ENCODE peak calls at places on chromosomes 6 and 20, in five cellular contexts. S, E, B, T and P are unnamed samples.

GRCh38 chr6:152563182-152563581 is 74.0 kb downstream of the SYNE1 start:
- DNase-seq in S (no peak), E (no peak), B (no peak), T (no peak), P (no peak)

GRCh38 chr20:30599990-30600389 is 657.5 kb upstream of the DEFB115 start:
- DNase-seq in S (no peak), E (no peak), B (no peak), T (no peak), P (no peak)

GRCh38 chr6:159307246-159307790 is 138.1 kb downstream of the FNDC1 start:
- DNase-seq in S (no peak), E (no peak), B (no peak), T (peak), P (no peak)

GRCh38 chr6:149046822-149047246 is 270.7 kb upstream of the TAB2 start:
- DNase-seq in S (no peak), E (no peak), B (no peak), T (no peak), P (no peak)

GRCh38 chr6:142378138-142378875 is 76.5 kb downstream of the ADGRG6 start:
- DNase-seq in S (peak), E (peak), B (no peak), T (peak), P (peak)

GRCh38 chr6:101626264-101626663 is 232.8 kb downstream of the GRIK2 start:
- DNase-seq in S (no peak), E (no peak), B (peak), T (no peak), P (no peak)

GRCh38 chr20:60055740-60056139 is 97.5 kb downstream of the CDH26 start:
- DNase-seq in S (peak), E (no peak), B (no peak), T (peak), P (no peak)

GRCh38 chr20:44802702-44803101 is 7.6 kb downstream of the RIMS4 start:
- DNase-seq in S (no peak), E (no peak), B (no peak), T (no peak), P (no peak)

GRCh38 chr6:81800666-81801065 is 48.2 kb upstream of the TENT5A start:
- DNase-seq in S (peak), E (no peak), B (no peak), T (no peak), P (no peak)

GRCh38 chr6:145271601-145272000 is 463.7 kb downstream of the EPM2A start:
- DNase-seq in S (no peak), E (no peak), B (no peak), T (no peak), P (no peak)

GRCh38 chr6:1237636-1238035 is 74.3 kb upstream of the FOXQ1 start:
- DNase-seq in S (no peak), E (no peak), B (no peak), T (no peak), P (no peak)

GRCh38 chr6:100426241-100426640 is 38.5 kb downstream of the SIM1 start:
- DNase-seq in S (no peak), E (no peak), B (no peak), T (no peak), P (no peak)

GRCh38 chr6:154638369-154638768 is 94.8 kb upstream of the SCAF8 start:
- DNase-seq in S (no peak), E (no peak), B (no peak), T (peak), P (peak)

GRCh38 chr6:29875257-29875656 is 47.6 kb downstream of the HLA-G start:
- DNase-seq in S (no peak), E (no peak), B (no peak), T (no peak), P (no peak)

GRCh38 chr20:37042986-37043972 is 52.5 kb downstream of the RBL1 start:
- DNase-seq in S (peak), E (no peak), B (no peak), T (no peak), P (no peak)

GRCh38 chr6:5435449-5435848 is 174.1 kb downstream of the FARS2 start:
- DNase-seq in S (no peak), E (no peak), B (no peak), T (peak), P (peak)

GRCh38 chr6:72446427-72446826 is 175.4 kb upstream of the KCNQ5 start:
- DNase-seq in S (peak), E (no peak), B (no peak), T (peak), P (no peak)

GRCh38 chr20:64179805-64180204 is 15.6 kb downstream of the MYT1 start:
- DNase-seq in S (no peak), E (no peak), B (no peak), T (no peak), P (no peak)

GRCh38 chr6:16146028-16146427 is 17.1 kb downstream of the MYLIP start:
- DNase-seq in S (no peak), E (no peak), B (peak), T (peak), P (no peak)

GRCh38 chr20:50487397-50487796 is 22.8 kb upstream of the PTPN1 start:
- DNase-seq in S (no peak), E (no peak), B (no peak), T (no peak), P (no peak)

GRCh38 chr6:115514656-115515055 is 546.0 kb downstream of the FRK start:
- DNase-seq in S (no peak), E (no peak), B (no peak), T (peak), P (no peak)

GRCh38 chr6:97440590-97441176 is 157.7 kb upstream of the MMS22L start:
- DNase-seq in S (peak), E (peak), B (peak), T (peak), P (no peak)

GRCh38 chr6:43806041-43806757 is 36.2 kb downstream of the VEGFA start:
- DNase-seq in S (no peak), E (no peak), B (no peak), T (peak), P (no peak)

GRCh38 chr20:50380697-50381040 is 129.5 kb upstream of the PTPN1 start:
- DNase-seq in S (peak), E (no peak), B (no peak), T (peak), P (peak)

GRCh38 chr20:13322621-13323020 is 101.5 kb downstream of the ISM1 start:
- DNase-seq in S (no peak), E (no peak), B (no peak), T (no peak), P (no peak)

GRCh38 chr6:4316867-4317400 is 181.6 kb upstream of the ECI2 start:
- DNase-seq in S (peak), E (peak), B (peak), T (peak), P (peak)